ENCODE peak calls at places on chromosomes 1 and 21, in nine cellular contexts. One of them, this sample, is unnamed.

GRCh38 chr1:31127266-31127665 is 61.7 kb upstream of the PUM1 start:
- DNase-seq in mucosa of descending colon: no peak
- DNase-seq in activated CD4-positive, alpha-beta T cell treated with anti-CD3 and anti-CD28 coated beads for 4 hours: no peak
- DNase-seq in neural crest cell: no peak
- DNase-seq in activated T-helper 1 cell treated with anti-CD3 and anti-CD28 coated beads, Interleukin-2, amount 50 U/mL, for 16 hours: no peak
- DNase-seq in activated T-cell treated with anti-CD3 and anti-CD28 coated beads, Interleukin-2, amount 50 U/mL, for 48 hours: no peak
- DNase-seq in stimulated activated CD8-positive, alpha-beta memory T cell treated with anti-CD3 and anti-CD28 coated beads, Interleukin-7, amount 100 ng/mL, for 48 hours: no peak
- DNase-seq in AG04450: peak
- DNase-seq in stomach: no peak
- DNase-seq in this sample: no peak

GRCh38 chr1:203173566-203173965 is 2.1 kb downstream of the MYBPH start:
- DNase-seq in neural crest cell: no peak
- DNase-seq in activated T-helper 1 cell treated with anti-CD3 and anti-CD28 coated beads, Interleukin-2, amount 50 U/mL, for 16 hours: no peak
- DNase-seq in mucosa of descending colon: no peak
- DNase-seq in stimulated activated CD8-positive, alpha-beta memory T cell treated with anti-CD3 and anti-CD28 coated beads, Interleukin-7, amount 100 ng/mL, for 48 hours: no peak
- DNase-seq in stomach: no peak
- DNase-seq in AG04450: no peak
- DNase-seq in activated T-cell treated with anti-CD3 and anti-CD28 coated beads, Interleukin-2, amount 50 U/mL, for 48 hours: no peak
- DNase-seq in activated CD4-positive, alpha-beta T cell treated with anti-CD3 and anti-CD28 coated beads for 4 hours: no peak
- DNase-seq in this sample: no peak

GRCh38 chr1:234969630-234970370 is 158.8 kb downstream of the TOMM20 start:
- DNase-seq in stimulated activated CD8-positive, alpha-beta memory T cell treated with anti-CD3 and anti-CD28 coated beads, Interleukin-7, amount 100 ng/mL, for 48 hours: no peak
- DNase-seq in activated T-cell treated with anti-CD3 and anti-CD28 coated beads, Interleukin-2, amount 50 U/mL, for 48 hours: no peak
- DNase-seq in activated T-helper 1 cell treated with anti-CD3 and anti-CD28 coated beads, Interleukin-2, amount 50 U/mL, for 16 hours: no peak
- DNase-seq in activated CD4-positive, alpha-beta T cell treated with anti-CD3 and anti-CD28 coated beads for 4 hours: no peak
- DNase-seq in mucosa of descending colon: no peak
- DNase-seq in neural crest cell: peak
- DNase-seq in stomach: peak
- DNase-seq in AG04450: peak
- DNase-seq in this sample: no peak

GRCh38 chr21:21624674-21625073 is 626.5 kb downstream of the NCAM2 start:
- DNase-seq in stimulated activated CD8-positive, alpha-beta memory T cell treated with anti-CD3 and anti-CD28 coated beads, Interleukin-7, amount 100 ng/mL, for 48 hours: no peak
- DNase-seq in neural crest cell: no peak
- DNase-seq in activated T-helper 1 cell treated with anti-CD3 and anti-CD28 coated beads, Interleukin-2, amount 50 U/mL, for 16 hours: no peak
- DNase-seq in activated T-cell treated with anti-CD3 and anti-CD28 coated beads, Interleukin-2, amount 50 U/mL, for 48 hours: no peak
- DNase-seq in activated CD4-positive, alpha-beta T cell treated with anti-CD3 and anti-CD28 coated beads for 4 hours: no peak
- DNase-seq in AG04450: peak
- DNase-seq in stomach: no peak
- DNase-seq in mucosa of descending colon: no peak
- DNase-seq in this sample: no peak

GRCh38 chr1:17427696-17428660 is 11.5 kb downstream of the RCC2 start:
- DNase-seq in stomach: peak
- DNase-seq in mucosa of descending colon: peak
- DNase-seq in AG04450: no peak
- DNase-seq in activated T-helper 1 cell treated with anti-CD3 and anti-CD28 coated beads, Interleukin-2, amount 50 U/mL, for 16 hours: no peak
- DNase-seq in neural crest cell: no peak
- DNase-seq in stimulated activated CD8-positive, alpha-beta memory T cell treated with anti-CD3 and anti-CD28 coated beads, Interleukin-7, amount 100 ng/mL, for 48 hours: no peak
- DNase-seq in activated CD4-positive, alpha-beta T cell treated with anti-CD3 and anti-CD28 coated beads for 4 hours: no peak
- DNase-seq in activated T-cell treated with anti-CD3 and anti-CD28 coated beads, Interleukin-2, amount 50 U/mL, for 48 hours: no peak
- DNase-seq in this sample: no peak

GRCh38 chr1:226723640-226724532 is 15.2 kb downstream of the ITPKB start:
- DNase-seq in activated CD4-positive, alpha-beta T cell treated with anti-CD3 and anti-CD28 coated beads for 4 hours: no peak
- DNase-seq in activated T-cell treated with anti-CD3 and anti-CD28 coated beads, Interleukin-2, amount 50 U/mL, for 48 hours: peak
- DNase-seq in activated T-helper 1 cell treated with anti-CD3 and anti-CD28 coated beads, Interleukin-2, amount 50 U/mL, for 16 hours: no peak
- DNase-seq in stimulated activated CD8-positive, alpha-beta memory T cell treated with anti-CD3 and anti-CD28 coated beads, Interleukin-7, amount 100 ng/mL, for 48 hours: no peak
- DNase-seq in stomach: no peak
- DNase-seq in neural crest cell: peak
- DNase-seq in mucosa of descending colon: no peak
- DNase-seq in AG04450: no peak
- DNase-seq in this sample: no peak

GRCh38 chr1:198019126-198019525 is 102.0 kb downstream of the LHX9 start:
- DNase-seq in mucosa of descending colon: no peak
- DNase-seq in AG04450: no peak
- DNase-seq in activated T-helper 1 cell treated with anti-CD3 and anti-CD28 coated beads, Interleukin-2, amount 50 U/mL, for 16 hours: no peak
- DNase-seq in activated CD4-positive, alpha-beta T cell treated with anti-CD3 and anti-CD28 coated beads for 4 hours: no peak
- DNase-seq in neural crest cell: no peak
- DNase-seq in stomach: no peak
- DNase-seq in stimulated activated CD8-positive, alpha-beta memory T cell treated with anti-CD3 and anti-CD28 coated beads, Interleukin-7, amount 100 ng/mL, for 48 hours: no peak
- DNase-seq in activated T-cell treated with anti-CD3 and anti-CD28 coated beads, Interleukin-2, amount 50 U/mL, for 48 hours: no peak
- DNase-seq in this sample: no peak

GRCh38 chr1:34460193-34460592 is 283.5 kb downstream of the C1orf94 start:
- DNase-seq in activated T-cell treated with anti-CD3 and anti-CD28 coated beads, Interleukin-2, amount 50 U/mL, for 48 hours: peak
- DNase-seq in stimulated activated CD8-positive, alpha-beta memory T cell treated with anti-CD3 and anti-CD28 coated beads, Interleukin-7, amount 100 ng/mL, for 48 hours: peak
- DNase-seq in activated T-helper 1 cell treated with anti-CD3 and anti-CD28 coated beads, Interleukin-2, amount 50 U/mL, for 16 hours: peak
- DNase-seq in activated CD4-positive, alpha-beta T cell treated with anti-CD3 and anti-CD28 coated beads for 4 hours: peak
- DNase-seq in AG04450: no peak
- DNase-seq in neural crest cell: peak
- DNase-seq in stomach: peak
- DNase-seq in mucosa of descending colon: peak
- DNase-seq in this sample: peak

GRCh38 chr1:200693327-200693726 is 23.6 kb upstream of the DDX59 start:
- DNase-seq in mucosa of descending colon: no peak
- DNase-seq in neural crest cell: no peak
- DNase-seq in activated CD4-positive, alpha-beta T cell treated with anti-CD3 and anti-CD28 coated beads for 4 hours: no peak
- DNase-seq in stomach: no peak
- DNase-seq in activated T-cell treated with anti-CD3 and anti-CD28 coated beads, Interleukin-2, amount 50 U/mL, for 48 hours: no peak
- DNase-seq in stimulated activated CD8-positive, alpha-beta memory T cell treated with anti-CD3 and anti-CD28 coated beads, Interleukin-7, amount 100 ng/mL, for 48 hours: no peak
- DNase-seq in AG04450: no peak
- DNase-seq in activated T-helper 1 cell treated with anti-CD3 and anti-CD28 coated beads, Interleukin-2, amount 50 U/mL, for 16 hours: no peak
- DNase-seq in this sample: no peak

GRCh38 chr1:153532769-153533599 is 2.8 kb downstream of the S100A6 start:
- DNase-seq in stimulated activated CD8-positive, alpha-beta memory T cell treated with anti-CD3 and anti-CD28 coated beads, Interleukin-7, amount 100 ng/mL, for 48 hours: no peak
- DNase-seq in activated T-helper 1 cell treated with anti-CD3 and anti-CD28 coated beads, Interleukin-2, amount 50 U/mL, for 16 hours: peak
- DNase-seq in neural crest cell: peak
- DNase-seq in mucosa of descending colon: peak
- DNase-seq in AG04450: peak
- DNase-seq in activated CD4-positive, alpha-beta T cell treated with anti-CD3 and anti-CD28 coated beads for 4 hours: peak
- DNase-seq in activated T-cell treated with anti-CD3 and anti-CD28 coated beads, Interleukin-2, amount 50 U/mL, for 48 hours: peak
- DNase-seq in stomach: peak
- DNase-seq in this sample: peak

GRCh38 chr1:79012500-79012899 is 6.0 kb upstream of the ADGRL4 start:
- DNase-seq in stomach: no peak
- DNase-seq in activated T-helper 1 cell treated with anti-CD3 and anti-CD28 coated beads, Interleukin-2, amount 50 U/mL, for 16 hours: no peak
- DNase-seq in activated CD4-positive, alpha-beta T cell treated with anti-CD3 and anti-CD28 coated beads for 4 hours: no peak
- DNase-seq in stimulated activated CD8-positive, alpha-beta memory T cell treated with anti-CD3 and anti-CD28 coated beads, Interleukin-7, amount 100 ng/mL, for 48 hours: no peak
- DNase-seq in neural crest cell: no peak
- DNase-seq in mucosa of descending colon: no peak
- DNase-seq in activated T-cell treated with anti-CD3 and anti-CD28 coated beads, Interleukin-2, amount 50 U/mL, for 48 hours: no peak
- DNase-seq in AG04450: no peak
- DNase-seq in this sample: no peak

GRCh38 chr1:167708940-167709389 is 12.8 kb upstream of the MPZL1 start:
- DNase-seq in activated T-cell treated with anti-CD3 and anti-CD28 coated beads, Interleukin-2, amount 50 U/mL, for 48 hours: no peak
- DNase-seq in mucosa of descending colon: no peak
- DNase-seq in AG04450: no peak
- DNase-seq in activated CD4-positive, alpha-beta T cell treated with anti-CD3 and anti-CD28 coated beads for 4 hours: no peak
- DNase-seq in activated T-helper 1 cell treated with anti-CD3 and anti-CD28 coated beads, Interleukin-2, amount 50 U/mL, for 16 hours: no peak
- DNase-seq in neural crest cell: no peak
- DNase-seq in stomach: no peak
- DNase-seq in stimulated activated CD8-positive, alpha-beta memory T cell treated with anti-CD3 and anti-CD28 coated beads, Interleukin-7, amount 100 ng/mL, for 48 hours: no peak
- DNase-seq in this sample: no peak

GRCh38 chr1:78688701-78689100 is 39.1 kb downstream of the IFI44 start:
- DNase-seq in activated CD4-positive, alpha-beta T cell treated with anti-CD3 and anti-CD28 coated beads for 4 hours: no peak
- DNase-seq in AG04450: no peak
- DNase-seq in stimulated activated CD8-positive, alpha-beta memory T cell treated with anti-CD3 and anti-CD28 coated beads, Interleukin-7, amount 100 ng/mL, for 48 hours: no peak
- DNase-seq in neural crest cell: no peak
- DNase-seq in activated T-helper 1 cell treated with anti-CD3 and anti-CD28 coated beads, Interleukin-2, amount 50 U/mL, for 16 hours: no peak
- DNase-seq in mucosa of descending colon: no peak
- DNase-seq in stomach: no peak
- DNase-seq in activated T-cell treated with anti-CD3 and anti-CD28 coated beads, Interleukin-2, amount 50 U/mL, for 48 hours: no peak
- DNase-seq in this sample: no peak

GRCh38 chr1:202599669-202600431 is 110.4 kb downstream of the SYT2 start:
- DNase-seq in AG04450: peak
- DNase-seq in neural crest cell: peak
- DNase-seq in activated CD4-positive, alpha-beta T cell treated with anti-CD3 and anti-CD28 coated beads for 4 hours: peak
- DNase-seq in activated T-cell treated with anti-CD3 and anti-CD28 coated beads, Interleukin-2, amount 50 U/mL, for 48 hours: peak
- DNase-seq in stimulated activated CD8-positive, alpha-beta memory T cell treated with anti-CD3 and anti-CD28 coated beads, Interleukin-7, amount 100 ng/mL, for 48 hours: no peak
- DNase-seq in stomach: peak
- DNase-seq in activated T-helper 1 cell treated with anti-CD3 and anti-CD28 coated beads, Interleukin-2, amount 50 U/mL, for 16 hours: no peak
- DNase-seq in mucosa of descending colon: peak
- DNase-seq in this sample: peak

GRCh38 chr1:100452641-100453040 is 85.3 kb upstream of the GPR88 start:
- DNase-seq in mucosa of descending colon: no peak
- DNase-seq in activated T-cell treated with anti-CD3 and anti-CD28 coated beads, Interleukin-2, amount 50 U/mL, for 48 hours: no peak
- DNase-seq in stomach: no peak
- DNase-seq in stimulated activated CD8-positive, alpha-beta memory T cell treated with anti-CD3 and anti-CD28 coated beads, Interleukin-7, amount 100 ng/mL, for 48 hours: no peak
- DNase-seq in activated CD4-positive, alpha-beta T cell treated with anti-CD3 and anti-CD28 coated beads for 4 hours: no peak
- DNase-seq in activated T-helper 1 cell treated with anti-CD3 and anti-CD28 coated beads, Interleukin-2, amount 50 U/mL, for 16 hours: no peak
- DNase-seq in neural crest cell: no peak
- DNase-seq in AG04450: peak
- DNase-seq in this sample: no peak

GRCh38 chr1:28087614-28088167 is 719 bp downstream of the EYA3 start:
- DNase-seq in neural crest cell: no peak
- DNase-seq in activated CD4-positive, alpha-beta T cell treated with anti-CD3 and anti-CD28 coated beads for 4 hours: peak
- DNase-seq in mucosa of descending colon: no peak
- DNase-seq in AG04450: no peak
- DNase-seq in stomach: no peak
- DNase-seq in stimulated activated CD8-positive, alpha-beta memory T cell treated with anti-CD3 and anti-CD28 coated beads, Interleukin-7, amount 100 ng/mL, for 48 hours: no peak
- DNase-seq in activated T-cell treated with anti-CD3 and anti-CD28 coated beads, Interleukin-2, amount 50 U/mL, for 48 hours: peak
- DNase-seq in activated T-helper 1 cell treated with anti-CD3 and anti-CD28 coated beads, Interleukin-2, amount 50 U/mL, for 16 hours: no peak
- DNase-seq in this sample: no peak

GRCh38 chr1:109687641-109688499 is at the start of gene GSTM1:
- DNase-seq in stimulated activated CD8-positive, alpha-beta memory T cell treated with anti-CD3 and anti-CD28 coated beads, Interleukin-7, amount 100 ng/mL, for 48 hours: peak
- DNase-seq in mucosa of descending colon: peak
- DNase-seq in activated CD4-positive, alpha-beta T cell treated with anti-CD3 and anti-CD28 coated beads for 4 hours: peak
- DNase-seq in activated T-helper 1 cell treated with anti-CD3 and anti-CD28 coated beads, Interleukin-2, amount 50 U/mL, for 16 hours: peak
- DNase-seq in activated T-cell treated with anti-CD3 and anti-CD28 coated beads, Interleukin-2, amount 50 U/mL, for 48 hours: peak
- DNase-seq in neural crest cell: peak
- DNase-seq in AG04450: no peak
- DNase-seq in stomach: peak
- DNase-seq in this sample: peak

GRCh38 chr1:87368907-87369306 is 40.2 kb downstream of the LMO4 start:
- DNase-seq in neural crest cell: no peak
- DNase-seq in stomach: no peak
- DNase-seq in activated T-helper 1 cell treated with anti-CD3 and anti-CD28 coated beads, Interleukin-2, amount 50 U/mL, for 16 hours: no peak
- DNase-seq in activated T-cell treated with anti-CD3 and anti-CD28 coated beads, Interleukin-2, amount 50 U/mL, for 48 hours: no peak
- DNase-seq in activated CD4-positive, alpha-beta T cell treated with anti-CD3 and anti-CD28 coated beads for 4 hours: no peak
- DNase-seq in AG04450: no peak
- DNase-seq in mucosa of descending colon: no peak
- DNase-seq in stimulated activated CD8-positive, alpha-beta memory T cell treated with anti-CD3 and anti-CD28 coated beads, Interleukin-7, amount 100 ng/mL, for 48 hours: no peak
- DNase-seq in this sample: no peak

GRCh38 chr1:77044133-77044849 is 174.9 kb downstream of the PIGK start:
- DNase-seq in stimulated activated CD8-positive, alpha-beta memory T cell treated with anti-CD3 and anti-CD28 coated beads, Interleukin-7, amount 100 ng/mL, for 48 hours: no peak
- DNase-seq in stomach: no peak
- DNase-seq in activated T-helper 1 cell treated with anti-CD3 and anti-CD28 coated beads, Interleukin-2, amount 50 U/mL, for 16 hours: no peak
- DNase-seq in neural crest cell: no peak
- DNase-seq in activated CD4-positive, alpha-beta T cell treated with anti-CD3 and anti-CD28 coated beads for 4 hours: no peak
- DNase-seq in activated T-cell treated with anti-CD3 and anti-CD28 coated beads, Interleukin-2, amount 50 U/mL, for 48 hours: peak
- DNase-seq in AG04450: no peak
- DNase-seq in mucosa of descending colon: no peak
- DNase-seq in this sample: no peak

GRCh38 chr21:39562791-39563770 is 49.7 kb upstream of the B3GALT5 start:
- DNase-seq in neural crest cell: no peak
- DNase-seq in stimulated activated CD8-positive, alpha-beta memory T cell treated with anti-CD3 and anti-CD28 coated beads, Interleukin-7, amount 100 ng/mL, for 48 hours: no peak
- DNase-seq in mucosa of descending colon: no peak
- DNase-seq in activated CD4-positive, alpha-beta T cell treated with anti-CD3 and anti-CD28 coated beads for 4 hours: no peak
- DNase-seq in activated T-helper 1 cell treated with anti-CD3 and anti-CD28 coated beads, Interleukin-2, amount 50 U/mL, for 16 hours: no peak
- DNase-seq in AG04450: no peak
- DNase-seq in activated T-cell treated with anti-CD3 and anti-CD28 coated beads, Interleukin-2, amount 50 U/mL, for 48 hours: no peak
- DNase-seq in stomach: no peak
- DNase-seq in this sample: no peak

GRCh38 chr1:121546830-121547680 is 362.3 kb downstream of the SRGAP2C start:
- DNase-seq in neural crest cell: no peak
- DNase-seq in stomach: no peak
- DNase-seq in mucosa of descending colon: no peak
- DNase-seq in activated CD4-positive, alpha-beta T cell treated with anti-CD3 and anti-CD28 coated beads for 4 hours: no peak
- DNase-seq in activated T-cell treated with anti-CD3 and anti-CD28 coated beads, Interleukin-2, amount 50 U/mL, for 48 hours: no peak
- DNase-seq in activated T-helper 1 cell treated with anti-CD3 and anti-CD28 coated beads, Interleukin-2, amount 50 U/mL, for 16 hours: no peak
- DNase-seq in stimulated activated CD8-positive, alpha-beta memory T cell treated with anti-CD3 and anti-CD28 coated beads, Interleukin-7, amount 100 ng/mL, for 48 hours: no peak
- DNase-seq in AG04450: no peak
- DNase-seq in this sample: no peak

GRCh38 chr1:53188099-53188498 is 8.5 kb upstream of the CPT2 start:
- DNase-seq in activated T-cell treated with anti-CD3 and anti-CD28 coated beads, Interleukin-2, amount 50 U/mL, for 48 hours: no peak
- DNase-seq in activated CD4-positive, alpha-beta T cell treated with anti-CD3 and anti-CD28 coated beads for 4 hours: no peak
- DNase-seq in neural crest cell: no peak
- DNase-seq in mucosa of descending colon: no peak
- DNase-seq in AG04450: no peak
- DNase-seq in activated T-helper 1 cell treated with anti-CD3 and anti-CD28 coated beads, Interleukin-2, amount 50 U/mL, for 16 hours: no peak
- DNase-seq in stimulated activated CD8-positive, alpha-beta memory T cell treated with anti-CD3 and anti-CD28 coated beads, Interleukin-7, amount 100 ng/mL, for 48 hours: no peak
- DNase-seq in stomach: no peak
- DNase-seq in this sample: no peak

GRCh38 chr21:45736705-45737484 is 93.4 kb downstream of the PCBP3 start:
- DNase-seq in stomach: no peak
- DNase-seq in activated CD4-positive, alpha-beta T cell treated with anti-CD3 and anti-CD28 coated beads for 4 hours: no peak
- DNase-seq in mucosa of descending colon: no peak
- DNase-seq in AG04450: no peak
- DNase-seq in activated T-helper 1 cell treated with anti-CD3 and anti-CD28 coated beads, Interleukin-2, amount 50 U/mL, for 16 hours: no peak
- DNase-seq in stimulated activated CD8-positive, alpha-beta memory T cell treated with anti-CD3 and anti-CD28 coated beads, Interleukin-7, amount 100 ng/mL, for 48 hours: no peak
- DNase-seq in neural crest cell: no peak
- DNase-seq in activated T-cell treated with anti-CD3 and anti-CD28 coated beads, Interleukin-2, amount 50 U/mL, for 48 hours: no peak
- DNase-seq in this sample: no peak